ENCODE peak calls at places on chromosomes 1 and 21, in ten cellular contexts. One of them, this sample, is unnamed.

GRCh38 chr21:22575165-22575584 is 1577.0 kb downstream of the NCAM2 start:
- DNase-seq in lower leg skin: no peak
- DNase-seq in lung: no peak
- DNase-seq in astrocyte of the spinal cord: no peak
- DNase-seq in thyroid gland: no peak
- DNase-seq in CD8-positive, alpha-beta T cell: no peak
- DNase-seq in epithelial cell of proximal tubule: no peak
- DNase-seq in adrenal gland: peak; percentile 19
- DNase-seq in astrocyte of the cerebellum: no peak
- DNase-seq in Panc1: no peak
- DNase-seq in this sample: peak; percentile 0

GRCh38 chr1:70754711-70755110 is 292.9 kb downstream of the PTGER3 start:
- DNase-seq in CD8-positive, alpha-beta T cell: no peak
- DNase-seq in astrocyte of the spinal cord: no peak
- DNase-seq in astrocyte of the cerebellum: no peak
- DNase-seq in lung: no peak
- DNase-seq in adrenal gland: no peak
- DNase-seq in thyroid gland: no peak
- DNase-seq in epithelial cell of proximal tubule: no peak
- DNase-seq in Panc1: no peak
- DNase-seq in lower leg skin: no peak
- DNase-seq in this sample: no peak

GRCh38 chr1:211329764-211330201 is 3.1 kb downstream of the TRAF5 start:
- DNase-seq in lower leg skin: no peak
- DNase-seq in lung: no peak
- DNase-seq in astrocyte of the cerebellum: no peak
- DNase-seq in Panc1: no peak
- DNase-seq in astrocyte of the spinal cord: no peak
- DNase-seq in epithelial cell of proximal tubule: no peak
- DNase-seq in thyroid gland: no peak
- DNase-seq in adrenal gland: peak; percentile 35
- DNase-seq in CD8-positive, alpha-beta T cell: no peak
- DNase-seq in this sample: no peak

GRCh38 chr1:149936992-149937705 is 470 bp upstream of the MTMR11 start:
- DNase-seq in CD8-positive, alpha-beta T cell: no peak
- DNase-seq in thyroid gland: peak; percentile 46
- DNase-seq in Panc1: no peak
- DNase-seq in epithelial cell of proximal tubule: no peak
- DNase-seq in lung: peak; percentile 40
- DNase-seq in adrenal gland: peak; percentile 43
- DNase-seq in lower leg skin: no peak
- DNase-seq in astrocyte of the spinal cord: peak; percentile 66
- DNase-seq in astrocyte of the cerebellum: no peak
- DNase-seq in this sample: peak; percentile 45

GRCh38 chr1:48955774-48956173 is 179.1 kb upstream of the BEND5 start:
- DNase-seq in lung: no peak
- DNase-seq in Panc1: no peak
- DNase-seq in adrenal gland: no peak
- DNase-seq in astrocyte of the cerebellum: no peak
- DNase-seq in CD8-positive, alpha-beta T cell: no peak
- DNase-seq in epithelial cell of proximal tubule: peak; percentile 19
- DNase-seq in lower leg skin: no peak
- DNase-seq in thyroid gland: no peak
- DNase-seq in astrocyte of the spinal cord: no peak
- DNase-seq in this sample: no peak

GRCh38 chr1:214581785-214582184 is 21.2 kb upstream of the CENPF start:
- DNase-seq in lower leg skin: no peak
- DNase-seq in astrocyte of the cerebellum: peak; percentile 66
- DNase-seq in adrenal gland: peak; percentile 34
- DNase-seq in CD8-positive, alpha-beta T cell: no peak
- DNase-seq in Panc1: peak; percentile 64
- DNase-seq in epithelial cell of proximal tubule: no peak
- DNase-seq in astrocyte of the spinal cord: peak; percentile 91
- DNase-seq in thyroid gland: no peak
- DNase-seq in lung: no peak
- DNase-seq in this sample: peak; percentile 69

GRCh38 chr1:227437495-227438008 is 119.3 kb upstream of the CDC42BPA start:
- DNase-seq in astrocyte of the cerebellum: no peak
- DNase-seq in adrenal gland: no peak
- DNase-seq in epithelial cell of proximal tubule: no peak
- DNase-seq in CD8-positive, alpha-beta T cell: no peak
- DNase-seq in Panc1: peak; percentile 30
- DNase-seq in astrocyte of the spinal cord: peak; percentile 68
- DNase-seq in lung: no peak
- DNase-seq in thyroid gland: no peak
- DNase-seq in lower leg skin: no peak
- DNase-seq in this sample: peak; percentile 84

GRCh38 chr1:234348964-234349363 is 24.3 kb upstream of the COA6 start:
- DNase-seq in astrocyte of the cerebellum: no peak
- DNase-seq in lower leg skin: no peak
- DNase-seq in lung: no peak
- DNase-seq in Panc1: no peak
- DNase-seq in adrenal gland: no peak
- DNase-seq in CD8-positive, alpha-beta T cell: no peak
- DNase-seq in thyroid gland: no peak
- DNase-seq in astrocyte of the spinal cord: no peak
- DNase-seq in epithelial cell of proximal tubule: no peak
- DNase-seq in this sample: no peak

GRCh38 chr1:31409946-31410858 is 2.8 kb upstream of the SERINC2 start:
- DNase-seq in astrocyte of the cerebellum: no peak
- DNase-seq in astrocyte of the spinal cord: no peak
- DNase-seq in lower leg skin: no peak
- DNase-seq in CD8-positive, alpha-beta T cell: no peak
- DNase-seq in adrenal gland: peak; percentile 85
- DNase-seq in epithelial cell of proximal tubule: no peak
- DNase-seq in thyroid gland: no peak
- DNase-seq in Panc1: no peak
- DNase-seq in lung: no peak
- DNase-seq in this sample: no peak

GRCh38 chr1:60149254-60149653 is 75.7 kb upstream of the C1orf87 start:
- DNase-seq in Panc1: no peak
- DNase-seq in astrocyte of the spinal cord: no peak
- DNase-seq in epithelial cell of proximal tubule: no peak
- DNase-seq in lung: no peak
- DNase-seq in CD8-positive, alpha-beta T cell: no peak
- DNase-seq in thyroid gland: peak; percentile 5
- DNase-seq in adrenal gland: peak; percentile 18
- DNase-seq in lower leg skin: no peak
- DNase-seq in astrocyte of the cerebellum: no peak
- DNase-seq in this sample: peak; percentile 4

GRCh38 chr1:8333246-8333987 is 15.5 kb downstream of the SLC45A1 start:
- DNase-seq in astrocyte of the spinal cord: no peak
- DNase-seq in epithelial cell of proximal tubule: no peak
- DNase-seq in adrenal gland: no peak
- DNase-seq in lung: no peak
- DNase-seq in astrocyte of the cerebellum: no peak
- DNase-seq in thyroid gland: no peak
- DNase-seq in CD8-positive, alpha-beta T cell: no peak
- DNase-seq in Panc1: no peak
- DNase-seq in lower leg skin: no peak
- DNase-seq in this sample: no peak

DNA sequence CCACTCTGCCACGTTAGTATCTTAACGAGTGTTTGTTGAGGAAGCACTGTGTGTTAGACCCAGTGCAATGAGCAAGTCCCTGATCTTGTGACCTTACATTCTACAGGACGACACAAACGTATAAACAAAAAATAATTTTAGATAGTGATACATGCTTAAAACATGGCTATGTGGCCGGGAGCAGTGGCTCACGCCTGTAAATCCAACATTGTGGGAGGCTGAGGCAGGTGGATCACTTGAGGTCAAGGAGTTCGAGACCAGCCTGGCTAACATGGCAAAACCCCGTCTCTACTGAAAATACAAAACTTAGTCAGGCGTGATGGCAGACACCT is 19.6 kb downstream of the MTX1 start:
- DNase-seq in lower leg skin: no peak
- DNase-seq in lung: no peak
- DNase-seq in adrenal gland: no peak
- DNase-seq in epithelial cell of proximal tubule: no peak
- DNase-seq in astrocyte of the cerebellum: no peak
- DNase-seq in thyroid gland: no peak
- DNase-seq in astrocyte of the spinal cord: no peak
- DNase-seq in CD8-positive, alpha-beta T cell: no peak
- DNase-seq in Panc1: no peak
- DNase-seq in this sample: no peak
- H3K4me3 ChIP-seq in lower leg skin: no peak overlapping the region
- H3K4me3 ChIP-seq in lung: peak overlapping the region; percentile 47
- H3K4me3 ChIP-seq in adrenal gland: no peak overlapping the region
- H3K4me3 ChIP-seq in epithelial cell of proximal tubule: peak overlapping the region; percentile 83
- H3K4me3 ChIP-seq in astrocyte of the cerebellum: peak overlapping the region; percentile 69
- H3K4me3 ChIP-seq in thyroid gland: peak overlapping the region; percentile 32
- H3K4me3 ChIP-seq in astrocyte of the spinal cord: peak overlapping the region; percentile 34
- H3K4me3 ChIP-seq in CD8-positive, alpha-beta T cell: peak overlapping the region; percentile 71
- H3K4me3 ChIP-seq in Panc1: peak overlapping the region; percentile 51
- H3K4me3 ChIP-seq in this sample: peak overlapping the region; percentile 81

GRCh38 chr1:209621329-209621728 is 30.9 kb downstream of the LAMB3 start:
- DNase-seq in thyroid gland: peak; percentile 67
- DNase-seq in epithelial cell of proximal tubule: no peak
- DNase-seq in adrenal gland: peak; percentile 48
- DNase-seq in astrocyte of the spinal cord: no peak
- DNase-seq in lower leg skin: no peak
- DNase-seq in astrocyte of the cerebellum: no peak
- DNase-seq in lung: no peak
- DNase-seq in CD8-positive, alpha-beta T cell: no peak
- DNase-seq in Panc1: no peak
- DNase-seq in this sample: no peak

GRCh38 chr1:209618756-209619420 is 33.3 kb downstream of the LAMB3 start:
- DNase-seq in astrocyte of the spinal cord: no peak
- DNase-seq in thyroid gland: no peak
- DNase-seq in lower leg skin: no peak
- DNase-seq in astrocyte of the cerebellum: no peak
- DNase-seq in CD8-positive, alpha-beta T cell: no peak
- DNase-seq in lung: no peak
- DNase-seq in adrenal gland: no peak
- DNase-seq in epithelial cell of proximal tubule: no peak
- DNase-seq in Panc1: no peak
- DNase-seq in this sample: no peak

GRCh38 chr1:209618291-209618690 is 33.9 kb downstream of the LAMB3 start:
- DNase-seq in thyroid gland: no peak
- DNase-seq in astrocyte of the spinal cord: no peak
- DNase-seq in lung: no peak
- DNase-seq in adrenal gland: no peak
- DNase-seq in epithelial cell of proximal tubule: no peak
- DNase-seq in lower leg skin: no peak
- DNase-seq in CD8-positive, alpha-beta T cell: no peak
- DNase-seq in astrocyte of the cerebellum: no peak
- DNase-seq in Panc1: no peak
- DNase-seq in this sample: no peak

GRCh38 chr1:209620484-209620879 is 31.7 kb downstream of the LAMB3 start:
- DNase-seq in astrocyte of the cerebellum: no peak
- DNase-seq in lung: no peak
- DNase-seq in astrocyte of the spinal cord: peak; percentile 62
- DNase-seq in Panc1: no peak
- DNase-seq in lower leg skin: no peak
- DNase-seq in thyroid gland: no peak
- DNase-seq in epithelial cell of proximal tubule: no peak
- DNase-seq in adrenal gland: no peak
- DNase-seq in CD8-positive, alpha-beta T cell: no peak
- DNase-seq in this sample: peak; percentile 45

GRCh38 chr1:209619696-209620483 is 32.3 kb downstream of the LAMB3 start:
- DNase-seq in epithelial cell of proximal tubule: no peak
- DNase-seq in lung: no peak
- DNase-seq in lower leg skin: peak; percentile 79
- DNase-seq in astrocyte of the cerebellum: no peak
- DNase-seq in astrocyte of the spinal cord: no peak
- DNase-seq in adrenal gland: no peak
- DNase-seq in thyroid gland: no peak
- DNase-seq in CD8-positive, alpha-beta T cell: no peak
- DNase-seq in Panc1: no peak
- DNase-seq in this sample: no peak
- H3K4me3 ChIP-seq in epithelial cell of proximal tubule: no peak overlapping the region
- H3K4me3 ChIP-seq in lung: no peak overlapping the region
- H3K4me3 ChIP-seq in lower leg skin: no peak overlapping the region
- H3K4me3 ChIP-seq in astrocyte of the cerebellum: no peak overlapping the region
- H3K4me3 ChIP-seq in astrocyte of the spinal cord: no peak overlapping the region
- H3K4me3 ChIP-seq in adrenal gland: no peak overlapping the region
- H3K4me3 ChIP-seq in thyroid gland: no peak overlapping the region
- H3K4me3 ChIP-seq in CD8-positive, alpha-beta T cell: no peak overlapping the region
- H3K4me3 ChIP-seq in Panc1: no peak overlapping the region
- H3K4me3 ChIP-seq in this sample: no peak overlapping the region

GRCh38 chr1:89065077-89065868 is at the start of gene GBP1:
- DNase-seq in lung: no peak
- DNase-seq in CD8-positive, alpha-beta T cell: no peak
- DNase-seq in thyroid gland: no peak
- DNase-seq in epithelial cell of proximal tubule: peak; percentile 87
- DNase-seq in astrocyte of the spinal cord: peak; percentile 88
- DNase-seq in lower leg skin: no peak
- DNase-seq in Panc1: no peak
- DNase-seq in astrocyte of the cerebellum: peak; percentile 81
- DNase-seq in adrenal gland: no peak
- DNase-seq in this sample: peak; percentile 94
- H3K4me3 ChIP-seq in lung: peak within 1 kb of the TSS; percentile 41
- H3K4me3 ChIP-seq in CD8-positive, alpha-beta T cell: peak within 1 kb of the TSS; percentile 68
- H3K4me3 ChIP-seq in thyroid gland: peak within 1 kb of the TSS; percentile 20
- H3K4me3 ChIP-seq in epithelial cell of proximal tubule: peak within 1 kb of the TSS; percentile 59
- H3K4me3 ChIP-seq in astrocyte of the spinal cord: peak within 1 kb of the TSS; percentile 61
- H3K4me3 ChIP-seq in lower leg skin: peak within 1 kb of the TSS; percentile 24
- H3K4me3 ChIP-seq in Panc1: peak within 1 kb of the TSS; percentile 50
- H3K4me3 ChIP-seq in astrocyte of the cerebellum: peak within 1 kb of the TSS; percentile 49
- H3K4me3 ChIP-seq in adrenal gland: peak within 1 kb of the TSS; percentile 54
- H3K4me3 ChIP-seq in this sample: peak within 1 kb of the TSS; percentile 80

GRCh38 chr1:12186277-12186985 is 19.6 kb downstream of the TNFRSF1B start:
- DNase-seq in CD8-positive, alpha-beta T cell: no peak
- DNase-seq in epithelial cell of proximal tubule: no peak
- DNase-seq in astrocyte of the cerebellum: no peak
- DNase-seq in adrenal gland: no peak
- DNase-seq in Panc1: no peak
- DNase-seq in lung: no peak
- DNase-seq in lower leg skin: no peak
- DNase-seq in astrocyte of the spinal cord: no peak
- DNase-seq in thyroid gland: no peak
- DNase-seq in this sample: no peak

GRCh38 chr1:12185556-12186276 is 18.9 kb downstream of the TNFRSF1B start:
- DNase-seq in astrocyte of the spinal cord: no peak
- DNase-seq in adrenal gland: no peak
- DNase-seq in thyroid gland: no peak
- DNase-seq in CD8-positive, alpha-beta T cell: no peak
- DNase-seq in Panc1: no peak
- DNase-seq in lung: no peak
- DNase-seq in epithelial cell of proximal tubule: no peak
- DNase-seq in astrocyte of the cerebellum: no peak
- DNase-seq in lower leg skin: no peak
- DNase-seq in this sample: no peak

GRCh38 chr1:12183095-12183794 is 16.5 kb downstream of the TNFRSF1B start:
- DNase-seq in epithelial cell of proximal tubule: no peak
- DNase-seq in thyroid gland: no peak
- DNase-seq in lung: no peak
- DNase-seq in CD8-positive, alpha-beta T cell: no peak
- DNase-seq in astrocyte of the spinal cord: no peak
- DNase-seq in astrocyte of the cerebellum: no peak
- DNase-seq in adrenal gland: no peak
- DNase-seq in Panc1: no peak
- DNase-seq in lower leg skin: no peak
- DNase-seq in this sample: no peak

GRCh38 chr1:12184008-12184681 is 17.4 kb downstream of the TNFRSF1B start:
- DNase-seq in CD8-positive, alpha-beta T cell: no peak
- DNase-seq in lung: peak; percentile 71
- DNase-seq in astrocyte of the spinal cord: peak; percentile 92
- DNase-seq in lower leg skin: peak; percentile 95
- DNase-seq in adrenal gland: peak; percentile 80
- DNase-seq in thyroid gland: peak; percentile 40
- DNase-seq in Panc1: no peak
- DNase-seq in astrocyte of the cerebellum: peak; percentile 87
- DNase-seq in epithelial cell of proximal tubule: peak; percentile 19
- DNase-seq in this sample: peak; percentile 95

GRCh38 chr1:12185036-12185435 is 18.2 kb downstream of the TNFRSF1B start:
- DNase-seq in Panc1: no peak
- DNase-seq in lower leg skin: no peak
- DNase-seq in astrocyte of the spinal cord: no peak
- DNase-seq in CD8-positive, alpha-beta T cell: no peak
- DNase-seq in adrenal gland: no peak
- DNase-seq in thyroid gland: no peak
- DNase-seq in epithelial cell of proximal tubule: no peak
- DNase-seq in lung: no peak
- DNase-seq in astrocyte of the cerebellum: no peak
- DNase-seq in this sample: no peak
- H3K4me3 ChIP-seq in Panc1: no peak overlapping the region
- H3K4me3 ChIP-seq in lower leg skin: no peak overlapping the region
- H3K4me3 ChIP-seq in astrocyte of the spinal cord: no peak overlapping the region
- H3K4me3 ChIP-seq in CD8-positive, alpha-beta T cell: no peak overlapping the region
- H3K4me3 ChIP-seq in adrenal gland: no peak overlapping the region
- H3K4me3 ChIP-seq in thyroid gland: no peak overlapping the region
- H3K4me3 ChIP-seq in epithelial cell of proximal tubule: no peak overlapping the region
- H3K4me3 ChIP-seq in lung: no peak overlapping the region
- H3K4me3 ChIP-seq in astrocyte of the cerebellum: no peak overlapping the region
- H3K4me3 ChIP-seq in this sample: no peak overlapping the region